ENCODE peak calls at places on chromosomes 6 and 20, in five cellular contexts. B is HepG2, L is psoas muscle, X is heart left ventricle, I is BE2C. W is an unnamed sample.

GRCh38 chr6:112251170-112251945 is 3.0 kb downstream of the LAMA4 start:
- DNase-seq in X (peak; percentile 64), L (peak; percentile 73), I (no peak), B (no peak), W (no peak)

GRCh38 chr6:125924169-125924568 is 32.4 kb upstream of the HINT3 start:
- DNase-seq in I (peak; percentile 20), L (no peak), B (no peak), X (no peak), W (no peak)

GRCh38 chr20:60921021-60921622 is 330.9 kb upstream of the CDH4 start:
- DNase-seq in L (peak; percentile 59), X (peak; percentile 39), B (peak; percentile 35), I (no peak), W (no peak)

GRCh38 chr6:42013134-42013516 is 37.2 kb upstream of the TAF8 start:
- DNase-seq in B (no peak), L (no peak), X (no peak), I (no peak), W (no peak)

GRCh38 chr6:124967444-124967843 is 5.2 kb downstream of the RNF217 start:
- DNase-seq in L (no peak), I (no peak), X (no peak), B (no peak), W (no peak)

GRCh38 chr20:24768226-24768625 is 180.8 kb upstream of the CST7 start:
- DNase-seq in I (peak; percentile 54), L (no peak), X (no peak), B (no peak), W (no peak)

GRCh38 chr6:22821664-22822320 is 252.4 kb downstream of the HDGFL1 start:
- DNase-seq in B (no peak), I (no peak), L (no peak), X (no peak), W (no peak)

GRCh38 chr6:85463621-85464259 is 13.9 kb downstream of the NT5E start:
- DNase-seq in B (no peak), L (no peak), I (no peak), X (no peak), W (no peak)

GRCh38 chr6:145360865-145361264 is 374.5 kb downstream of the EPM2A start:
- DNase-seq in X (no peak), L (no peak), I (peak; percentile 40), B (no peak), W (peak; percentile 53)

GRCh38 chr6:7042654-7043545 is 64.9 kb upstream of the RREB1 start:
- DNase-seq in L (no peak), X (no peak), B (peak; percentile 81), I (no peak), W (peak; percentile 56)

GRCh38 chr20:43238833-43239232 is 49.1 kb upstream of the PTPRT start:
- DNase-seq in L (no peak), X (no peak), I (no peak), B (no peak), W (peak; percentile 26)

GRCh38 chr6:165877192-165877591 is 214.2 kb upstream of the PDE10A start:
- DNase-seq in L (no peak), B (no peak), X (no peak), I (no peak), W (no peak)

GRCh38 chr20:36924167-36925045 is 27.1 kb downstream of the SAMHD1 start:
- DNase-seq in X (no peak), B (no peak), I (no peak), L (no peak), W (no peak)

GRCh38 chr20:1312904-1313235 is 16.1 kb downstream of the SDCBP2 start:
- DNase-seq in I (no peak), B (no peak), X (no peak), L (no peak), W (no peak)
- H3K4me3 ChIP-seq in I (no peak overlapping the region), B (no peak overlapping the region), X (no peak overlapping the region), L (no peak overlapping the region), W (no peak overlapping the region)

GRCh38 chr6:163416640-163417253 is 2.2 kb downstream of the QKI start:
- DNase-seq in X (peak; percentile 38), L (no peak), B (peak; percentile 88), I (peak; percentile 54), W (peak; percentile 66)
- TF ChIP-seq CTCF in X (peak; percentile 68), L (peak; percentile 67), B (peak; percentile 68), I (peak; percentile 64), W (peak; percentile 51)

GRCh38 chr20:40821438-40821837 is 132.4 kb upstream of the MAFB start:
- DNase-seq in B (no peak), L (no peak), X (no peak), I (no peak), W (no peak)
- H3K27me3 ChIP-seq in B (peaks cover 17% of the 10 kb centered on the region), L (no peaks in the 10 kb centered on the region), X (no peaks in the 10 kb centered on the region), I (peaks cover 7% of the 10 kb centered on the region), W (peaks cover 2% of the 10 kb centered on the region)

DNA sequence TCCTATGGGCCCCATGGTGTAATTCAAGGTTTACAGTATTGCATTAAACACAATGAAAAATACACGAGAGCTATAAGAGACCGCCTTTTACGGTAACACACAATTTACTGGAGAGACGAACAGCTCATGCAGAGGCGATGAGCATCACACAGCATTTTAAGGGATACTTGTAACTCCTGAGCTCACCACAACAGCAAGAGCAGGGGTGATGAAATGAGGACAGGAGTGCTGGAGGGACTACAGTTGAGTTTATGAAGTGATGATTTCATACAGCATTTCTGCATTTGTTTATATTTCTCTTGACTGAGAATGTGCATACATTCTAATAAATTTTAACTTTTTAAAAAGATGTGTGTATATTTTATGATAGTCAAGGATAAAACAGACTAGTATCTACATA is 113.8 kb downstream of the WDR27 start:
- DNase-seq in I (no peak), B (no peak), X (no peak), L (no peak), W (no peak)
- H3K4me3 ChIP-seq in I (no peak overlapping the region), B (no peak overlapping the region), X (no peak overlapping the region), L (no peak overlapping the region), W (no peak overlapping the region)

GRCh38 chr6:50655848-50656453 is 57.4 kb upstream of the TFAP2D start:
- DNase-seq in X (no peak), B (peak; percentile 16), L (no peak), I (peak; percentile 24), W (no peak)
- TF ChIP-seq CTCF in X (peak; percentile 42), B (peak; percentile 57), L (peak; percentile 38), I (peak; percentile 77), W (peak; percentile 70)

DNA sequence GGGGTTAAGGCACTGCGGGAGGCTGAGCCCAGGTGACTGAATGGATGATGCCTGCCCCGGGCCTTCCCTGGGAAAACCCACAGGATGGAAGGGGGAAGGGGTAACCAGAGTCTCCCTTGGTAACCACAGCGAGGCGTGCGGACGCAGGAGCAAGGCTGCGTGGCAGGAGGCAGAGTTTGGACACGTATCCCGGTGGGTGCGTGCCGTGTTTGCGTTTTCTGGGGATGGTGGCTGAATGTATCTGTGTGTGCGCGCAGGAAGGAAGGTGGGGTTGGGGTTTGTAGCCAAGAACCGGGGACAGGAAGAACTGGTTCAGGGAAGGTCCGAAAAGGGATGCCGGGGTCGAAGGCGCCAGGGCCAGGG is 1.8 kb downstream of the MDGA1 start:
- DNase-seq in B (no peak), X (no peak), L (no peak), I (peak; percentile 37), W (no peak)
- H3K27me3 ChIP-seq in B (peaks cover 84% of the 10 kb centered on the region), X (peaks cover 4% of the 10 kb centered on the region), L (peaks cover 13% of the 10 kb centered on the region), I (no peaks in the 10 kb centered on the region), W (peaks cover 13% of the 10 kb centered on the region)

GRCh38 chr6:152635949-152636674 is 1.1 kb downstream of the SYNE1 start:
- DNase-seq in X (peak; percentile 52), L (no peak), I (no peak), B (no peak), W (no peak)
- H3K4me3 ChIP-seq in X (peak overlapping the region; percentile 72), L (peak overlapping the region; percentile 71), I (peak overlapping the region; percentile 52), B (no peak overlapping the region), W (no peak overlapping the region)

DNA sequence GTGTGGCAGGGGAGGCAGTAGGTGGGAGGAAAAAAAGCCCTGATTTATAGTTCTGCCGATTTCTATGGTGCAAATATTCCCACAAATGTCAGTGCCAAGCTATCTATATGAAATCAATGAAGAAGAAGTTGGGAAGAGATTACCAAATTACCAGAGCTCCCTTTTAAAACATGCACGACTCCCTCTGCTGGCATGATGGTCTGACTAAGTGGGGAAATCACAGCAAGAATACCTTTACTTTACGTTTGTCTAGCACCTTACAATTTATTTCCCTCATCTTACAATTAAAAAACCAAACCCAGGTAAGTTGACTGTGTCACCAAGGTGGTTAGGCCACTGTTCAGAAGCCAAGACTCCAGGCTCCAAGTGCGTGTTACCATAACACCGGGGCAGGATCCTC is 55.6 kb downstream of the AGPAT4 start:
- DNase-seq in B (no peak), I (no peak), L (no peak), X (no peak), W (no peak)
- TF ChIP-seq CTCF in B (peak; percentile 28), I (no peak), L (no peak), X (no peak), W (no peak)

DNA sequence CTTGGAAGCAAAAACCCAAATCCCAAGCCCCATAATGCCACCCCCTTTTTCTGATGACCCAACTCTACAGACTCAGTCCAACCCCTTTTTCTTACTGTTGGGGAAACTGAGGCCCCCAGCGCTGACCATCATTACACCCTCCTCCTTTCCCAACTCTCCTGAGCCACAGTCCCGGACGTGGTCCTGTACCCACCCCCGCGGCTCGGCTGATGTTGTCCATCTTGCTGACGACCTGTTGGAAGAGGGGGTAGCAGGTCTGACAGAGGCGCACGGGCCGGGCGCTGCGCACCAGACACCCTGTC is 533 bp downstream of the OSTM1 start:
- DNase-seq in X (no peak), L (no peak), I (no peak), B (peak; percentile 3), W (no peak)
- H3K27me3 ChIP-seq in X (no peaks in the 10 kb centered on the region), L (no peaks in the 10 kb centered on the region), I (no peaks in the 10 kb centered on the region), B (peaks cover 4% of the 10 kb centered on the region), W (no peaks in the 10 kb centered on the region)

DNA sequence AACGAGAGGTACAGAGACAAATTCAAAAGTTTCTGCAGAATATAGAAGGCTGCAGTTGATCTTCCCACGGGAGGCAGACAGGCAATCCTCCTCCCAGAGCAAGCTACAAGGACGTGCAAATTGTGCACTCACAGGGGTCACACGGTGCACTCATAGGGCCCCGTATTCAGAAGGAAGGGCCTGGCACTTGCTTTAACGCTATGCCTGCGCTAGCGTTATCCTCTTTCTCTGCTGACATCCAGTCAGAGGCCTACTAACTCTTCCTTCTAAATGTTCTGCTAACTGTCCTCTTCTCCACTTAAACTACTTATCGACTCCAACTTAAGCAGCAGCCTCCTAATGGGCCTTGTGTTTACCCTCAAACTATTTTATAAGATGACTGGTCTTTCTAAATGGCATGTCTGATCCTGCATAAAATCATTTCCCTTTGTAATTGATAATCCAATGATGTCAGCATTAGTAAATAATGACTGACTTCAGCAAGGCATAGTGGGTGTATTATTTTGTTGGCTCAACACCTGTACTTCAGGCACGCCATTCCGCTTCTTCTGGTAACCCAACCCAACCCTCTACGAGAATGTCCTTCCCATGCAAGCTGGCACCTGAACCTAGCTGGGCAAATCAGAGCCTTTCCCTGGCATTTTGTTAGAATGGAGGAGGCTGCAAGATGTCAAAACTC is 2.2 kb downstream of the IFNGR1 start:
- DNase-seq in I (no peak), X (peak; percentile 39), B (peak; percentile 43), L (no peak), W (no peak)
- H3K4me3 ChIP-seq in I (no peak overlapping the region), X (peak overlapping the region; percentile 83), B (peak overlapping the region; percentile 89), L (peak overlapping the region; percentile 93), W (peak overlapping the region; percentile 75)

W was measured in Caco-2.